ENCODE peak calls at places on chromosomes 4 and X, in ten cellular contexts. C, O, N, M, Z, V, Y, K, R and E are unnamed samples.

GRCh38 chr4:27278615-27279014 is 418.0 kb downstream of the STIM2 start:
- DNase-seq in C (no peak), O (no peak), N (peak), M (no peak), Z (no peak), V (peak), Y (peak), K (no peak), R (no peak), E (no peak)

GRCh38 chrX:63764946-63765345 is 20.1 kb downstream of the ARHGEF9 start:
- DNase-seq in C (no peak), O (no peak), N (no peak), M (no peak), Z (no peak), V (no peak), Y (no peak), K (no peak), R (no peak), E (no peak)

GRCh38 chr4:125833-126232 is 1.5 kb downstream of the ZNF718 start:
- DNase-seq in C (no peak), O (no peak), N (no peak), M (peak), Z (no peak), V (no peak), Y (no peak), K (no peak), R (no peak), E (no peak)

GRCh38 chrX:31271615-31272471 is 200.0 kb upstream of the FTHL17 start:
- DNase-seq in C (no peak), O (no peak), N (no peak), M (no peak), Z (no peak), V (no peak), Y (no peak), K (no peak), R (no peak), E (no peak)

GRCh38 chr4:24850669-24851068 is 55.3 kb downstream of the SOD3 start:
- DNase-seq in C (no peak), O (no peak), N (peak), M (no peak), Z (peak), V (no peak), Y (no peak), K (no peak), R (no peak), E (no peak)

GRCh38 chr4:140238353-140239041 is 84.5 kb upstream of the MAML3 start:
- DNase-seq in C (no peak), O (peak), N (peak), M (peak), Z (no peak), V (peak), Y (no peak), K (no peak), R (no peak), E (no peak)

GRCh38 chr4:139301821-139302611 is at the start of gene NDUFC1:
- DNase-seq in C (peak), O (peak), N (no peak), M (peak), Z (peak), V (no peak), Y (peak), K (peak), R (peak), E (peak)

GRCh38 chr4:77819409-77819835 is 254 bp upstream of the CNOT6L start:
- DNase-seq in C (peak), O (no peak), N (no peak), M (no peak), Z (no peak), V (no peak), Y (peak), K (peak), R (peak), E (no peak)

GRCh38 chrX:15511563-15511962 is 11.0 kb downstream of the BMX start:
- DNase-seq in C (no peak), O (no peak), N (no peak), M (no peak), Z (no peak), V (no peak), Y (no peak), K (no peak), R (no peak), E (no peak)

GRCh38 chr4:163243297-163243981 is 76.7 kb upstream of the NAF1 start:
- DNase-seq in C (no peak), O (no peak), N (no peak), M (no peak), Z (no peak), V (no peak), Y (no peak), K (no peak), R (no peak), E (no peak)

GRCh38 chrX:107677501-107677901 is 49.2 kb downstream of the PRPS1 start:
- DNase-seq in C (no peak), O (no peak), N (no peak), M (no peak), Z (no peak), V (no peak), Y (no peak), K (no peak), R (no peak), E (no peak)

GRCh38 chr4:128379860-128380259 is 92.2 kb upstream of the PGRMC2 start:
- DNase-seq in C (no peak), O (no peak), N (no peak), M (peak), Z (peak), V (no peak), Y (no peak), K (no peak), R (no peak), E (no peak)

GRCh38 chrX:31227250-31227649 is 155.4 kb upstream of the FTHL17 start:
- DNase-seq in C (no peak), O (no peak), N (no peak), M (no peak), Z (no peak), V (no peak), Y (no peak), K (no peak), R (no peak), E (no peak)

GRCh38 chrX:1442724-1443367 is 9.9 kb downstream of the ASMTL start:
- DNase-seq in C (peak), O (no peak), N (no peak), M (peak), Z (no peak), V (no peak), Y (peak), K (no peak), R (no peak), E (no peak)

GRCh38 chr4:186068581-186069402 is at the start of gene TLR3:
- DNase-seq in C (no peak), O (no peak), N (no peak), M (no peak), Z (no peak), V (no peak), Y (no peak), K (no peak), R (no peak), E (no peak)

GRCh38 chrX:13934731-13935130 is 95.0 kb downstream of the GEMIN8 start:
- DNase-seq in C (no peak), O (no peak), N (no peak), M (no peak), Z (no peak), V (no peak), Y (no peak), K (no peak), R (no peak), E (no peak)

GRCh38 chr4:99510721-99511120 is at the start of gene C4orf17:
- DNase-seq in C (no peak), O (no peak), N (no peak), M (no peak), Z (no peak), V (no peak), Y (no peak), K (no peak), R (no peak), E (no peak)

GRCh38 chr4:168221298-168221697 is 97.3 kb downstream of the DDX60 start:
- DNase-seq in C (no peak), O (peak), N (peak), M (no peak), Z (no peak), V (no peak), Y (no peak), K (no peak), R (no peak), E (no peak)

GRCh38 chr4:45482346-45482745 is 641.5 kb downstream of the GABRG1 start:
- DNase-seq in C (no peak), O (no peak), N (no peak), M (no peak), Z (no peak), V (no peak), Y (no peak), K (no peak), R (no peak), E (no peak)

GRCh38 chrX:25600776-25601175 is 537.4 kb upstream of the MAGEB18 start:
- DNase-seq in C (no peak), O (no peak), N (no peak), M (no peak), Z (no peak), V (no peak), Y (no peak), K (no peak), R (no peak), E (no peak)

GRCh38 chr4:27005512-27006246 is 145.0 kb downstream of the STIM2 start:
- DNase-seq in C (no peak), O (no peak), N (no peak), M (no peak), Z (no peak), V (no peak), Y (no peak), K (no peak), R (no peak), E (no peak)

GRCh38 chr4:23279377-23279988 is 586.7 kb downstream of the GBA3 start:
- DNase-seq in C (no peak), O (no peak), N (no peak), M (no peak), Z (no peak), V (no peak), Y (no peak), K (no peak), R (no peak), E (no peak)

GRCh38 chr4:101155859-101156430 is 191.4 kb downstream of the PPP3CA start:
- DNase-seq in C (no peak), O (no peak), N (no peak), M (no peak), Z (no peak), V (no peak), Y (no peak), K (no peak), R (no peak), E (no peak)

GRCh38 chr4:103415801-103416200 is 217.7 kb upstream of the CENPE start:
- DNase-seq in C (no peak), O (no peak), N (no peak), M (no peak), Z (no peak), V (no peak), Y (no peak), K (no peak), R (no peak), E (no peak)

GRCh38 chrX:84441143-84441542 is 61.1 kb downstream of the HDX start:
- DNase-seq in C (no peak), O (no peak), N (no peak), M (no peak), Z (no peak), V (no peak), Y (no peak), K (no peak), R (no peak), E (no peak)

GRCh38 chrX:13254076-13254785 is 65.6 kb downstream of the ATXN3L start:
- DNase-seq in C (peak), O (no peak), N (no peak), M (no peak), Z (no peak), V (no peak), Y (no peak), K (no peak), R (no peak), E (no peak)

GRCh38 chr4:169103966-169104412 is 93.9 kb upstream of the CBR4 start:
- DNase-seq in C (no peak), O (peak), N (no peak), M (no peak), Z (no peak), V (peak), Y (no peak), K (no peak), R (no peak), E (no peak)

GRCh38 chrX:35787867-35788266 is 10.3 kb upstream of the MAGEB16 start:
- DNase-seq in C (no peak), O (no peak), N (no peak), M (no peak), Z (no peak), V (no peak), Y (no peak), K (no peak), R (no peak), E (no peak)

GRCh38 chrX:107619836-107620235 is 8.5 kb upstream of the PRPS1 start:
- DNase-seq in C (no peak), O (no peak), N (no peak), M (no peak), Z (no peak), V (no peak), Y (no peak), K (no peak), R (no peak), E (no peak)

GRCh38 chrX:49876750-49877149 is 2.5 kb upstream of the USP27X start:
- DNase-seq in C (no peak), O (no peak), N (no peak), M (no peak), Z (peak), V (no peak), Y (no peak), K (no peak), R (no peak), E (no peak)

GRCh38 chr4:88953400-88953799 is 103.6 kb downstream of the FAM13A start:
- DNase-seq in C (no peak), O (no peak), N (no peak), M (no peak), Z (no peak), V (no peak), Y (no peak), K (no peak), R (no peak), E (no peak)